ENCODE peak calls at places on chromosomes 6 and 20, in nine cellular contexts. One of them, this sample, is unnamed.

GRCh38 chr6:149881066-149881766 is 16.7 kb downstream of the RAET1E start:
- DNase-seq in endothelial cell: no peak
- DNase-seq in CD8-positive, alpha-beta T cell: no peak
- DNase-seq in fibroblast of villous mesenchyme: no peak
- DNase-seq in sigmoid colon: no peak
- DNase-seq in BJ: no peak
- DNase-seq in nephron progenitor cell: no peak
- DNase-seq in cardiac muscle cell: no peak
- DNase-seq in HCT116: no peak
- DNase-seq in this sample: no peak

GRCh38 chr20:31967830-31968249 is at the start of gene XKR7:
- DNase-seq in endothelial cell: peak
- DNase-seq in CD8-positive, alpha-beta T cell: no peak
- DNase-seq in fibroblast of villous mesenchyme: no peak
- DNase-seq in sigmoid colon: no peak
- DNase-seq in BJ: no peak
- DNase-seq in nephron progenitor cell: peak
- DNase-seq in cardiac muscle cell: peak
- DNase-seq in HCT116: no peak
- DNase-seq in this sample: no peak

GRCh38 chr6:154222716-154223115 is 133.9 kb downstream of the IPCEF1 start:
- DNase-seq in endothelial cell: no peak
- DNase-seq in CD8-positive, alpha-beta T cell: no peak
- DNase-seq in fibroblast of villous mesenchyme: no peak
- DNase-seq in sigmoid colon: no peak
- DNase-seq in BJ: no peak
- DNase-seq in nephron progenitor cell: no peak
- DNase-seq in cardiac muscle cell: no peak
- DNase-seq in HCT116: no peak
- DNase-seq in this sample: no peak

GRCh38 chr6:141968632-141969031 is 164.1 kb upstream of the GJE1 start:
- DNase-seq in endothelial cell: no peak
- DNase-seq in CD8-positive, alpha-beta T cell: no peak
- DNase-seq in fibroblast of villous mesenchyme: no peak
- DNase-seq in sigmoid colon: no peak
- DNase-seq in BJ: no peak
- DNase-seq in nephron progenitor cell: no peak
- DNase-seq in cardiac muscle cell: no peak
- DNase-seq in HCT116: no peak
- DNase-seq in this sample: no peak

GRCh38 chr20:40754372-40754943 is 65.4 kb upstream of the MAFB start:
- DNase-seq in endothelial cell: no peak
- DNase-seq in CD8-positive, alpha-beta T cell: no peak
- DNase-seq in fibroblast of villous mesenchyme: peak
- DNase-seq in sigmoid colon: no peak
- DNase-seq in BJ: no peak
- DNase-seq in nephron progenitor cell: peak
- DNase-seq in cardiac muscle cell: no peak
- DNase-seq in HCT116: no peak
- DNase-seq in this sample: no peak

GRCh38 chr6:138680085-138680484 is 93.5 kb upstream of the CCDC28A start:
- DNase-seq in endothelial cell: no peak
- DNase-seq in CD8-positive, alpha-beta T cell: no peak
- DNase-seq in fibroblast of villous mesenchyme: no peak
- DNase-seq in sigmoid colon: no peak
- DNase-seq in BJ: no peak
- DNase-seq in nephron progenitor cell: no peak
- DNase-seq in cardiac muscle cell: no peak
- DNase-seq in HCT116: no peak
- DNase-seq in this sample: no peak

GRCh38 chr6:18990313-18990978 is 603.3 kb downstream of the RNF144B start:
- DNase-seq in endothelial cell: peak
- DNase-seq in CD8-positive, alpha-beta T cell: no peak
- DNase-seq in fibroblast of villous mesenchyme: peak
- DNase-seq in sigmoid colon: peak
- DNase-seq in BJ: no peak
- DNase-seq in nephron progenitor cell: peak
- DNase-seq in cardiac muscle cell: peak
- DNase-seq in HCT116: peak
- DNase-seq in this sample: peak

GRCh38 chr20:50242863-50243609 is 52.4 kb downstream of the CEBPB start:
- DNase-seq in endothelial cell: no peak
- DNase-seq in CD8-positive, alpha-beta T cell: no peak
- DNase-seq in fibroblast of villous mesenchyme: no peak
- DNase-seq in sigmoid colon: no peak
- DNase-seq in BJ: no peak
- DNase-seq in nephron progenitor cell: no peak
- DNase-seq in cardiac muscle cell: no peak
- DNase-seq in HCT116: peak
- DNase-seq in this sample: no peak

GRCh38 chr20:37297066-37297736 is 7.7 kb downstream of the MANBAL start:
- DNase-seq in endothelial cell: no peak
- DNase-seq in CD8-positive, alpha-beta T cell: no peak
- DNase-seq in fibroblast of villous mesenchyme: peak
- DNase-seq in sigmoid colon: peak
- DNase-seq in BJ: peak
- DNase-seq in nephron progenitor cell: no peak
- DNase-seq in cardiac muscle cell: no peak
- DNase-seq in HCT116: no peak
- DNase-seq in this sample: peak

GRCh38 chr6:16148498-16148897 is 19.6 kb downstream of the MYLIP start:
- DNase-seq in endothelial cell: peak
- DNase-seq in CD8-positive, alpha-beta T cell: no peak
- DNase-seq in fibroblast of villous mesenchyme: no peak
- DNase-seq in sigmoid colon: no peak
- DNase-seq in BJ: no peak
- DNase-seq in nephron progenitor cell: no peak
- DNase-seq in cardiac muscle cell: no peak
- DNase-seq in HCT116: no peak
- DNase-seq in this sample: no peak

GRCh38 chr6:160041608-160042007 is 72.7 kb downstream of the IGF2R start:
- DNase-seq in endothelial cell: no peak
- DNase-seq in CD8-positive, alpha-beta T cell: peak
- DNase-seq in fibroblast of villous mesenchyme: peak
- DNase-seq in sigmoid colon: no peak
- DNase-seq in BJ: no peak
- DNase-seq in nephron progenitor cell: no peak
- DNase-seq in cardiac muscle cell: no peak
- DNase-seq in HCT116: no peak
- DNase-seq in this sample: peak

GRCh38 chr6:129662980-129663431 is 47.0 kb downstream of the ARHGAP18 start:
- DNase-seq in endothelial cell: no peak
- DNase-seq in CD8-positive, alpha-beta T cell: no peak
- DNase-seq in fibroblast of villous mesenchyme: no peak
- DNase-seq in sigmoid colon: no peak
- DNase-seq in BJ: no peak
- DNase-seq in nephron progenitor cell: no peak
- DNase-seq in cardiac muscle cell: no peak
- DNase-seq in HCT116: no peak
- DNase-seq in this sample: no peak

GRCh38 chr6:43183441-43183840 is 1.4 kb downstream of the CUL9 start:
- DNase-seq in endothelial cell: no peak
- DNase-seq in CD8-positive, alpha-beta T cell: no peak
- DNase-seq in fibroblast of villous mesenchyme: no peak
- DNase-seq in sigmoid colon: no peak
- DNase-seq in BJ: no peak
- DNase-seq in nephron progenitor cell: no peak
- DNase-seq in cardiac muscle cell: no peak
- DNase-seq in HCT116: no peak
- DNase-seq in this sample: no peak

GRCh38 chr6:43180058-43180457 is 1.9 kb upstream of the CUL9 start:
- DNase-seq in endothelial cell: no peak
- DNase-seq in CD8-positive, alpha-beta T cell: no peak
- DNase-seq in fibroblast of villous mesenchyme: no peak
- DNase-seq in sigmoid colon: no peak
- DNase-seq in BJ: no peak
- DNase-seq in nephron progenitor cell: no peak
- DNase-seq in cardiac muscle cell: no peak
- DNase-seq in HCT116: no peak
- DNase-seq in this sample: no peak

GRCh38 chr6:43181621-43181941 is 415 bp upstream of the CUL9 start:
- DNase-seq in endothelial cell: no peak
- DNase-seq in CD8-positive, alpha-beta T cell: no peak
- DNase-seq in fibroblast of villous mesenchyme: no peak
- DNase-seq in sigmoid colon: no peak
- DNase-seq in BJ: no peak
- DNase-seq in nephron progenitor cell: no peak
- DNase-seq in cardiac muscle cell: no peak
- DNase-seq in HCT116: no peak
- DNase-seq in this sample: no peak

GRCh38 chr6:43180985-43181384 is 1.0 kb upstream of the CUL9 start:
- DNase-seq in endothelial cell: no peak
- DNase-seq in CD8-positive, alpha-beta T cell: no peak
- DNase-seq in fibroblast of villous mesenchyme: no peak
- DNase-seq in sigmoid colon: no peak
- DNase-seq in BJ: no peak
- DNase-seq in nephron progenitor cell: no peak
- DNase-seq in cardiac muscle cell: no peak
- DNase-seq in HCT116: no peak
- DNase-seq in this sample: no peak

DNA sequence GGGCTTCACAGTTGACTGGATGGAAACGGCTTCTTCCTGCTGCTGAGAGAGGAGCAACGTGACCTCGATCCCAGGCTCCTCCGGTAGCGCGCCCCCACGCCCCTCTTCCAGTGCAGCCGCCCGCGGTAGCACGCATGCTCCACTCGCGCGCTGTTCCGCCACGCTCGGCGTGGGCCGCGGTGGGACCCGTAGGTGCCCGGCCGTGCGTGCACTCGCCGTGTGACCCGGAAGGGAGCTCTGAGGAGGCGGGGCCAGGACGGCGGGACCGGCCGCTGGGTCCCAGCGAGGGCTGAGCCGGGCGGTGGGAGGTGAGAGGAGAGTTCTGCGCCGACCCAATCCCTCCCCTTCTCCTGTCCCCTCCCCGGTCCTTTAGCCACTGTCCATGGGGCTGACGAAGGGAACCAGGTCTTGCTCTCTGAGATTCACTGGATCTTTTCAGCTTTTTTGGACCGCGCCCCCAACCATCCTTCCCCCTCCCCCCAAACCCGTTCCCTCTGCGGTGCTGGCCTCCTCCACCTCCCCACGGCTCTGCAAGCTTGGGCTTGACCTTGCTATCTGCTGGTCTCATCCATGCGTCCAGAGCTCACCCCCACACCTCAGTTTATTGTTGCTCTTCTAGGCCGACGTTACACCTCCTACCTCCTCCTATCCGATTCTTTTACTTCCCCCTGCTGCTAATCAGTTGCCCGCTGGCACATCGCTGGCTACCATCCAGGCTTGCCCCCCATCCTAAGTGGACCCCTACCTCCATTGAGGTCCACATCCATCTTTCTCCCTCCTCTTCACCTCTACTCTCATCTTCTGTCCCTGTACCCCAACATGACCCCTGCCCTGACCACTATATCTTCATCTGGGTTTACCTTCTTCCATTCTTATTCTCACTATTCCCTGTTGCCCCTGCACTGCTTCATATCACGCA is at the start of gene CUL9:
- DNase-seq in endothelial cell: peak
- DNase-seq in CD8-positive, alpha-beta T cell: peak
- DNase-seq in fibroblast of villous mesenchyme: peak
- DNase-seq in sigmoid colon: peak
- DNase-seq in BJ: no peak
- DNase-seq in nephron progenitor cell: peak
- DNase-seq in cardiac muscle cell: peak
- DNase-seq in HCT116: peak
- DNase-seq in this sample: peak
- TF ChIP-seq CTCF in endothelial cell: no peak
- TF ChIP-seq CTCF in CD8-positive, alpha-beta T cell: no peak
- TF ChIP-seq CTCF in fibroblast of villous mesenchyme: no peak
- TF ChIP-seq CTCF in sigmoid colon: no peak
- TF ChIP-seq CTCF in BJ: no peak
- TF ChIP-seq CTCF in nephron progenitor cell: no peak
- TF ChIP-seq CTCF in cardiac muscle cell: no peak
- TF ChIP-seq CTCF in HCT116: no peak
- TF ChIP-seq CTCF in this sample: no peak

GRCh38 chr20:62362991-62363919 is 3.9 kb downstream of the LAMA5 start:
- DNase-seq in endothelial cell: no peak
- DNase-seq in CD8-positive, alpha-beta T cell: no peak
- DNase-seq in fibroblast of villous mesenchyme: no peak
- DNase-seq in sigmoid colon: peak
- DNase-seq in BJ: no peak
- DNase-seq in nephron progenitor cell: no peak
- DNase-seq in cardiac muscle cell: no peak
- DNase-seq in HCT116: no peak
- DNase-seq in this sample: no peak
- TF ChIP-seq CTCF in endothelial cell: no peak
- TF ChIP-seq CTCF in CD8-positive, alpha-beta T cell: no peak
- TF ChIP-seq CTCF in fibroblast of villous mesenchyme: peak
- TF ChIP-seq CTCF in sigmoid colon: no peak
- TF ChIP-seq CTCF in BJ: no peak
- TF ChIP-seq CTCF in nephron progenitor cell: no peak
- TF ChIP-seq CTCF in cardiac muscle cell: no peak
- TF ChIP-seq CTCF in HCT116: no peak
- TF ChIP-seq CTCF in this sample: no peak

GRCh38 chr20:63363013-63363957 is 2.1 kb upstream of the CHRNA4 start:
- DNase-seq in endothelial cell: no peak
- DNase-seq in CD8-positive, alpha-beta T cell: peak
- DNase-seq in fibroblast of villous mesenchyme: no peak
- DNase-seq in sigmoid colon: no peak
- DNase-seq in BJ: no peak
- DNase-seq in nephron progenitor cell: peak
- DNase-seq in cardiac muscle cell: no peak
- DNase-seq in HCT116: no peak
- DNase-seq in this sample: no peak
- TF ChIP-seq CTCF in endothelial cell: no peak
- TF ChIP-seq CTCF in CD8-positive, alpha-beta T cell: no peak
- TF ChIP-seq CTCF in fibroblast of villous mesenchyme: no peak
- TF ChIP-seq CTCF in sigmoid colon: no peak
- TF ChIP-seq CTCF in BJ: no peak
- TF ChIP-seq CTCF in nephron progenitor cell: no peak
- TF ChIP-seq CTCF in cardiac muscle cell: no peak
- TF ChIP-seq CTCF in HCT116: no peak
- TF ChIP-seq CTCF in this sample: no peak

GRCh38 chr20:378961-379336 is 1.6 kb upstream of the TRIB3 start:
- DNase-seq in endothelial cell: no peak
- DNase-seq in CD8-positive, alpha-beta T cell: no peak
- DNase-seq in fibroblast of villous mesenchyme: no peak
- DNase-seq in sigmoid colon: no peak
- DNase-seq in BJ: no peak
- DNase-seq in nephron progenitor cell: no peak
- DNase-seq in cardiac muscle cell: no peak
- DNase-seq in HCT116: no peak
- DNase-seq in this sample: no peak

GRCh38 chr20:383889-384288 is 3.3 kb downstream of the TRIB3 start:
- DNase-seq in endothelial cell: no peak
- DNase-seq in CD8-positive, alpha-beta T cell: no peak
- DNase-seq in fibroblast of villous mesenchyme: no peak
- DNase-seq in sigmoid colon: no peak
- DNase-seq in BJ: no peak
- DNase-seq in nephron progenitor cell: no peak
- DNase-seq in cardiac muscle cell: no peak
- DNase-seq in HCT116: no peak
- DNase-seq in this sample: no peak

GRCh38 chr20:382291-383115 is 1.9 kb downstream of the TRIB3 start:
- DNase-seq in endothelial cell: no peak
- DNase-seq in CD8-positive, alpha-beta T cell: no peak
- DNase-seq in fibroblast of villous mesenchyme: no peak
- DNase-seq in sigmoid colon: no peak
- DNase-seq in BJ: no peak
- DNase-seq in nephron progenitor cell: no peak
- DNase-seq in cardiac muscle cell: no peak
- DNase-seq in HCT116: no peak
- DNase-seq in this sample: no peak

GRCh38 chr20:380763-381580 is 412 bp downstream of the TRIB3 start:
- DNase-seq in endothelial cell: peak
- DNase-seq in CD8-positive, alpha-beta T cell: peak
- DNase-seq in fibroblast of villous mesenchyme: peak
- DNase-seq in sigmoid colon: peak
- DNase-seq in BJ: no peak
- DNase-seq in nephron progenitor cell: peak
- DNase-seq in cardiac muscle cell: peak
- DNase-seq in HCT116: peak
- DNase-seq in this sample: peak

GRCh38 chr20:381581-382290 is 1.2 kb downstream of the TRIB3 start:
- DNase-seq in endothelial cell: peak
- DNase-seq in CD8-positive, alpha-beta T cell: peak
- DNase-seq in fibroblast of villous mesenchyme: peak
- DNase-seq in sigmoid colon: peak
- DNase-seq in BJ: peak
- DNase-seq in nephron progenitor cell: peak
- DNase-seq in cardiac muscle cell: peak
- DNase-seq in HCT116: peak
- DNase-seq in this sample: peak
- TF ChIP-seq CTCF in endothelial cell: no peak
- TF ChIP-seq CTCF in CD8-positive, alpha-beta T cell: no peak
- TF ChIP-seq CTCF in fibroblast of villous mesenchyme: no peak
- TF ChIP-seq CTCF in sigmoid colon: no peak
- TF ChIP-seq CTCF in BJ: no peak
- TF ChIP-seq CTCF in nephron progenitor cell: no peak
- TF ChIP-seq CTCF in cardiac muscle cell: no peak
- TF ChIP-seq CTCF in HCT116: no peak
- TF ChIP-seq CTCF in this sample: no peak